ENCODE peak calls at places on chromosomes 6 and 20, in eight cellular contexts. C, G, T, Q, E, O, H and X are unnamed samples.

GRCh38 chr6:160028487-160029275 is 59.8 kb downstream of the IGF2R start:
- DNase-seq in C (no peak), G (no peak), T (peak; percentile 43), Q (no peak), E (no peak), O (no peak), H (no peak), X (no peak)

GRCh38 chr20:62698231-62698630 is 10.4 kb upstream of the NTSR1 start:
- DNase-seq in C (no peak), G (no peak), T (no peak), Q (no peak), E (no peak), O (no peak), H (no peak), X (no peak)

GRCh38 chr20:10492844-10493243 is 57.7 kb downstream of the SLX4IP start:
- DNase-seq in C (no peak), G (no peak), T (no peak), Q (no peak), E (no peak), O (no peak), H (no peak), X (no peak)

GRCh38 chr6:9467746-9468145 is 947.1 kb downstream of the TFAP2A start:
- DNase-seq in C (peak; percentile 88), G (no peak), T (no peak), Q (no peak), E (no peak), O (no peak), H (no peak), X (no peak)

GRCh38 chr6:104855507-104855906 is 4.2 kb downstream of the HACE1 start:
- DNase-seq in C (peak; percentile 14), G (no peak), T (no peak), Q (no peak), E (peak; percentile 34), O (no peak), H (no peak), X (no peak)

GRCh38 chr20:50226093-50226974 is 35.7 kb downstream of the CEBPB start:
- DNase-seq in C (no peak), G (no peak), T (no peak), Q (peak; percentile 51), E (peak; percentile 75), O (no peak), H (no peak), X (peak; percentile 85)

GRCh38 chr6:52881996-52882841 is 27.3 kb downstream of the GSTA3 start:
- DNase-seq in C (peak; percentile 82), G (peak; percentile 63), T (peak; percentile 58), Q (peak; percentile 38), E (peak; percentile 82), O (peak; percentile 79), H (peak; percentile 62), X (peak; percentile 81)

GRCh38 chr20:50052952-50053789 is 59.8 kb downstream of the UBE2V1 start:
- DNase-seq in C (no peak), G (no peak), T (no peak), Q (no peak), E (no peak), O (no peak), H (no peak), X (no peak)

GRCh38 chr20:5751856-5752255 is 1.7 kb downstream of the SHLD1 start:
- DNase-seq in C (no peak), G (no peak), T (no peak), Q (no peak), E (no peak), O (no peak), H (no peak), X (no peak)

GRCh38 chr6:46521464-46521971 is 30.3 kb upstream of the RCAN2 start:
- DNase-seq in C (peak; percentile 60), G (no peak), T (no peak), Q (no peak), E (no peak), O (no peak), H (no peak), X (no peak)

GRCh38 chr20:347317-347639 is 367 bp downstream of the NRSN2 start:
- DNase-seq in C (no peak), G (no peak), T (no peak), Q (no peak), E (no peak), O (no peak), H (no peak), X (no peak)

GRCh38 chr20:53032021-53033001 is 60.2 kb downstream of the TSHZ2 start:
- DNase-seq in C (peak; percentile 68), G (no peak), T (no peak), Q (no peak), E (peak; percentile 45), O (no peak), H (peak; percentile 15), X (no peak)

GRCh38 chr6:87289571-87289970 is 32.8 kb upstream of the SMIM8 start:
- DNase-seq in C (no peak), G (no peak), T (no peak), Q (no peak), E (no peak), O (no peak), H (no peak), X (no peak)

GRCh38 chr6:35599761-35600658 is 87.3 kb upstream of the TULP1 start:
- DNase-seq in C (no peak), G (no peak), T (no peak), Q (no peak), E (no peak), O (no peak), H (no peak), X (no peak)

GRCh38 chr6:168837231-168837903 is 396.4 kb downstream of the SMOC2 start:
- DNase-seq in C (no peak), G (no peak), T (no peak), Q (no peak), E (no peak), O (no peak), H (no peak), X (no peak)

GRCh38 chr6:119742188-119742803 is 392.7 kb upstream of the MAN1A1 start:
- DNase-seq in C (peak; percentile 9), G (peak; percentile 22), T (peak; percentile 74), Q (peak; percentile 25), E (peak; percentile 21), O (peak; percentile 57), H (peak; percentile 43), X (peak; percentile 58)

GRCh38 chr6:2853766-2854393 is 12.2 kb upstream of the SERPINB1 start:
- DNase-seq in C (peak; percentile 81), G (no peak), T (no peak), Q (peak; percentile 92), E (peak; percentile 79), O (no peak), H (no peak), X (peak; percentile 73)

GRCh38 chr20:50187403-50188051 is 3.1 kb upstream of the CEBPB start:
- DNase-seq in C (no peak), G (no peak), T (no peak), Q (no peak), E (no peak), O (no peak), H (no peak), X (no peak)

GRCh38 chr6:26216015-26216885 is 129.0 kb downstream of the HFE start:
- DNase-seq in C (peak; percentile 57), G (peak; percentile 20), T (peak; percentile 97), Q (peak; percentile 80), E (peak; percentile 84), O (peak; percentile 86), H (peak; percentile 78), X (peak; percentile 82)

GRCh38 chr20:878511-879307 is 37.4 kb downstream of the ANGPT4 start:
- DNase-seq in C (no peak), G (no peak), T (peak; percentile 34), Q (no peak), E (peak; percentile 40), O (no peak), H (peak; percentile 33), X (no peak)